ENCODE peak calls at places on chromosomes 1 and 21, in six cellular contexts. One of them, this sample, is unnamed. For H3K4me1, the result is how much of the 10 kb centered on the place peaks cover.

GRCh38 chr1:7705908-7706216 is 65.2 kb upstream of the VAMP3 start:
- DNase-seq in ovary: no peak
- DNase-seq in A549: no peak
- DNase-seq in uterus: no peak
- DNase-seq in testis: no peak
- DNase-seq in HepG2: no peak
- DNase-seq in this sample: no peak

GRCh38 chr21:34878501-34878900 is 170.6 kb downstream of the RUNX1 start:
- DNase-seq in ovary: no peak
- DNase-seq in A549: no peak
- DNase-seq in uterus: no peak
- DNase-seq in testis: no peak
- DNase-seq in HepG2: peak
- DNase-seq in this sample: no peak

GRCh38 chr1:200028586-200029034 is 1.1 kb downstream of the NR5A2 start:
- DNase-seq in ovary: no peak
- DNase-seq in A549: no peak
- DNase-seq in uterus: no peak
- DNase-seq in testis: no peak
- DNase-seq in HepG2: no peak
- DNase-seq in this sample: no peak

GRCh38 chr1:100441651-100442050 is 89.3 kb downstream of the CDC14A start:
- DNase-seq in ovary: no peak
- DNase-seq in A549: no peak
- DNase-seq in uterus: no peak
- DNase-seq in testis: no peak
- DNase-seq in HepG2: no peak
- DNase-seq in this sample: no peak

GRCh38 chr1:106494646-106495045 is 561.8 kb upstream of the PRMT6 start:
- DNase-seq in ovary: no peak
- DNase-seq in A549: no peak
- DNase-seq in uterus: no peak
- DNase-seq in testis: no peak
- DNase-seq in HepG2: no peak
- DNase-seq in this sample: no peak

GRCh38 chr21:21858502-21859334 is 860.5 kb downstream of the NCAM2 start:
- DNase-seq in ovary: no peak
- DNase-seq in A549: no peak
- DNase-seq in uterus: no peak
- DNase-seq in testis: no peak
- DNase-seq in HepG2: no peak
- DNase-seq in this sample: no peak

GRCh38 chr1:153057375-153057774 is at the start of gene SPRR2A:
- DNase-seq in ovary: no peak
- DNase-seq in A549: no peak
- DNase-seq in uterus: no peak
- DNase-seq in testis: no peak
- DNase-seq in HepG2: no peak
- DNase-seq in this sample: no peak

GRCh38 chr21:38219049-38219628 is 37.7 kb upstream of the KCNJ15 start:
- DNase-seq in ovary: peak
- DNase-seq in A549: peak
- DNase-seq in uterus: peak
- DNase-seq in testis: peak
- DNase-seq in HepG2: peak
- DNase-seq in this sample: peak

GRCh38 chr1:37997256-37998088 is 7.7 kb upstream of the SF3A3 start:
- DNase-seq in ovary: peak
- DNase-seq in A549: no peak
- DNase-seq in uterus: no peak
- DNase-seq in testis: no peak
- DNase-seq in HepG2: no peak
- DNase-seq in this sample: no peak

GRCh38 chr1:13945856-13946255 is 245.9 kb downstream of the PRDM2 start:
- DNase-seq in ovary: no peak
- DNase-seq in A549: no peak
- DNase-seq in uterus: no peak
- DNase-seq in testis: no peak
- DNase-seq in HepG2: no peak
- DNase-seq in this sample: peak

GRCh38 chr1:9373614-9374013 is 80.9 kb downstream of the SPSB1 start:
- DNase-seq in ovary: no peak
- DNase-seq in A549: no peak
- DNase-seq in uterus: no peak
- DNase-seq in testis: no peak
- DNase-seq in HepG2: no peak
- DNase-seq in this sample: no peak

GRCh38 chr1:91526496-91526895 is 25.8 kb downstream of the CDC7 start:
- DNase-seq in ovary: no peak
- DNase-seq in A549: no peak
- DNase-seq in uterus: no peak
- DNase-seq in testis: no peak
- DNase-seq in HepG2: no peak
- DNase-seq in this sample: no peak

GRCh38 chr1:167676916-167677848 is 44.6 kb upstream of the MPZL1 start:
- DNase-seq in ovary: no peak
- DNase-seq in A549: no peak
- DNase-seq in uterus: no peak
- DNase-seq in testis: no peak
- DNase-seq in HepG2: no peak
- DNase-seq in this sample: no peak

GRCh38 chr1:91548382-91549040 is 47.9 kb downstream of the CDC7 start:
- DNase-seq in ovary: no peak
- DNase-seq in A549: no peak
- DNase-seq in uterus: no peak
- DNase-seq in testis: no peak
- DNase-seq in HepG2: no peak
- DNase-seq in this sample: no peak

GRCh38 chr21:40052276-40052675 is 185.0 kb downstream of the PCP4 start:
- DNase-seq in ovary: no peak
- DNase-seq in A549: no peak
- DNase-seq in uterus: no peak
- DNase-seq in testis: no peak
- DNase-seq in HepG2: no peak
- DNase-seq in this sample: no peak

GRCh38 chr1:92210701-92211100 is 7.0 kb upstream of the C1orf146 start:
- DNase-seq in ovary: no peak
- DNase-seq in A549: no peak
- DNase-seq in uterus: no peak
- DNase-seq in testis: no peak
- DNase-seq in HepG2: no peak
- DNase-seq in this sample: no peak

GRCh38 chr1:41639332-41639936 is 155.0 kb upstream of the EDN2 start:
- DNase-seq in ovary: no peak
- DNase-seq in A549: no peak
- DNase-seq in uterus: no peak
- DNase-seq in testis: no peak
- DNase-seq in HepG2: no peak
- DNase-seq in this sample: peak

GRCh38 chr1:37948841-37949240 is 2.0 kb upstream of the INPP5B start:
- DNase-seq in ovary: no peak
- DNase-seq in A549: no peak
- DNase-seq in uterus: no peak
- DNase-seq in testis: no peak
- DNase-seq in HepG2: no peak
- DNase-seq in this sample: no peak

GRCh38 chr1:151619489-151620093 is 7.7 kb downstream of the SNX27 start:
- DNase-seq in ovary: no peak
- DNase-seq in A549: no peak
- DNase-seq in uterus: no peak
- DNase-seq in testis: no peak
- DNase-seq in HepG2: peak
- DNase-seq in this sample: no peak

GRCh38 chr1:212234431-212235298 is 50.5 kb upstream of the PPP2R5A start:
- DNase-seq in ovary: no peak
- DNase-seq in A549: peak
- DNase-seq in uterus: peak
- DNase-seq in testis: no peak
- DNase-seq in HepG2: peak
- DNase-seq in this sample: peak

GRCh38 chr1:94792473-94792875 is 27.7 kb upstream of the SLC44A3 start:
- DNase-seq in ovary: no peak
- DNase-seq in A549: no peak
- DNase-seq in uterus: no peak
- DNase-seq in testis: peak
- DNase-seq in HepG2: no peak
- DNase-seq in this sample: no peak

GRCh38 chr1:168084396-168085231 is 52.1 kb downstream of the GPR161 start:
- DNase-seq in ovary: peak
- DNase-seq in A549: peak
- DNase-seq in uterus: peak
- DNase-seq in testis: peak
- DNase-seq in HepG2: peak
- DNase-seq in this sample: peak

GRCh38 chr1:234729566-234729965 is 119.6 kb upstream of the IRF2BP2 start:
- DNase-seq in ovary: no peak
- DNase-seq in A549: no peak
- DNase-seq in uterus: no peak
- DNase-seq in testis: no peak
- DNase-seq in HepG2: no peak
- DNase-seq in this sample: no peak
- H3K4me1 ChIP-seq in ovary: under half
- H3K4me1 ChIP-seq in A549: under half
- H3K4me1 ChIP-seq in uterus: under half
- H3K4me1 ChIP-seq in testis: under half
- H3K4me1 ChIP-seq in HepG2: half or more
- H3K4me1 ChIP-seq in this sample: under half

DNA sequence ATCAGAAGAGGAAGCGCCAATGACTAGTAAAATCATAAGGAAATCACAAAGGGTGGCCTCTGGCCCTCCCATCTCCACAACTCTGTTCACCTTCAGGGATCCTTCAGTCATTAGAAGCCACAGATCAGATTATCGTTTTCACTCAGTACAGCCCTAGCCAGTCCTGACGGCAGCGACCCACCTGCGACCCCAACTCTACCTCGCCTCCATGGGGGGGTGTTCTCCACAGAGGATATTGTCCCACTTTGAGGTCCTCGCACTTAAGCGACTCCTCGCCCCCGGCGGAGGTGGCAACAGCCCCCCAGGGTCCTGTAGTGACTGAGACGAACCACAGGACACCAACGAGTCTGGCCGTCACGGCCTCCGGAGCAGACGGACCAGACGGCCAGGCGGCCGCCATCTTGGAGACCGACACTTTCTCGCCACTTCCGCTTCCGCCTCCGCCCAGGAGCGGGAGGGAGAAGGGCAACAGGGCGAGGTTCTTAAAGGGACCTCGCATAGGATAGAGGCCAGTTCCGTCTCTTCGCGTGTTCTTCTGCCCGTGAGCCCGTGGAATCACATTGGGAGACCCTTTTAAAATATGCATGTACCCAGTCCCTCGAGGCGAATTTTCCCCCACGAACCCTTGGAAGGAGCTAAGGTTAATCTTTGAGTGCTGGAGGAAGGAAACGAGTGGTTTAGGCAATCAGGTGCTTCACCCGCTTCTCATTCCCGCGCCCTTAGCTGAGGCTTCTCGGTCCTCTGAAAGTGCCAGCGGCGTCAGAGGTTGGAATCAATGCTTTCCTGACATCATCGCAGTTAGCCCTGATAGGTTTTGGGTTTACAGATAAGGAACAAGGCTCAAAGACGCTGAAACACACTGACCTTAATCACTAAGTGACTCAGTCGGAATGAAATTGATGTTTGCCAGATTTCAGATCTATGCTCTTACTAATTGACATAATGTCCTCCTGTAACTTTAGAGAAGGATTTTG is at the start of gene TM2D1:
- DNase-seq in ovary: peak
- DNase-seq in A549: peak
- DNase-seq in uterus: peak
- DNase-seq in testis: peak
- DNase-seq in HepG2: peak
- DNase-seq in this sample: peak
- TF ChIP-seq POLR2A in ovary: peak
- TF ChIP-seq POLR2A in A549: peak
- TF ChIP-seq POLR2A in uterus: peak
- TF ChIP-seq POLR2A in testis: no peak
- TF ChIP-seq POLR2A in HepG2: peak
- TF ChIP-seq POLR2A in this sample: peak

GRCh38 chr1:202243006-202243405 is 49.4 kb downstream of the LGR6 start:
- DNase-seq in ovary: no peak
- DNase-seq in A549: no peak
- DNase-seq in uterus: no peak
- DNase-seq in testis: no peak
- DNase-seq in HepG2: no peak
- DNase-seq in this sample: no peak

GRCh38 chr1:202242080-202242419 is 48.5 kb downstream of the LGR6 start:
- DNase-seq in ovary: no peak
- DNase-seq in A549: no peak
- DNase-seq in uterus: no peak
- DNase-seq in testis: no peak
- DNase-seq in HepG2: no peak
- DNase-seq in this sample: no peak

GRCh38 chr1:202238914-202239313 is 45.3 kb downstream of the LGR6 start:
- DNase-seq in ovary: no peak
- DNase-seq in A549: no peak
- DNase-seq in uterus: no peak
- DNase-seq in testis: peak
- DNase-seq in HepG2: no peak
- DNase-seq in this sample: no peak

GRCh38 chr1:202241376-202242079 is 47.9 kb downstream of the LGR6 start:
- DNase-seq in ovary: no peak
- DNase-seq in A549: no peak
- DNase-seq in uterus: no peak
- DNase-seq in testis: no peak
- DNase-seq in HepG2: no peak
- DNase-seq in this sample: no peak

GRCh38 chr1:202240956-202241355 is 47.4 kb downstream of the LGR6 start:
- DNase-seq in ovary: no peak
- DNase-seq in A549: no peak
- DNase-seq in uterus: no peak
- DNase-seq in testis: no peak
- DNase-seq in HepG2: no peak
- DNase-seq in this sample: no peak
- H3K4me1 ChIP-seq in ovary: under half
- H3K4me1 ChIP-seq in A549: under half
- H3K4me1 ChIP-seq in uterus: under half
- H3K4me1 ChIP-seq in testis: under half
- H3K4me1 ChIP-seq in HepG2: under half
- H3K4me1 ChIP-seq in this sample: under half

DNA sequence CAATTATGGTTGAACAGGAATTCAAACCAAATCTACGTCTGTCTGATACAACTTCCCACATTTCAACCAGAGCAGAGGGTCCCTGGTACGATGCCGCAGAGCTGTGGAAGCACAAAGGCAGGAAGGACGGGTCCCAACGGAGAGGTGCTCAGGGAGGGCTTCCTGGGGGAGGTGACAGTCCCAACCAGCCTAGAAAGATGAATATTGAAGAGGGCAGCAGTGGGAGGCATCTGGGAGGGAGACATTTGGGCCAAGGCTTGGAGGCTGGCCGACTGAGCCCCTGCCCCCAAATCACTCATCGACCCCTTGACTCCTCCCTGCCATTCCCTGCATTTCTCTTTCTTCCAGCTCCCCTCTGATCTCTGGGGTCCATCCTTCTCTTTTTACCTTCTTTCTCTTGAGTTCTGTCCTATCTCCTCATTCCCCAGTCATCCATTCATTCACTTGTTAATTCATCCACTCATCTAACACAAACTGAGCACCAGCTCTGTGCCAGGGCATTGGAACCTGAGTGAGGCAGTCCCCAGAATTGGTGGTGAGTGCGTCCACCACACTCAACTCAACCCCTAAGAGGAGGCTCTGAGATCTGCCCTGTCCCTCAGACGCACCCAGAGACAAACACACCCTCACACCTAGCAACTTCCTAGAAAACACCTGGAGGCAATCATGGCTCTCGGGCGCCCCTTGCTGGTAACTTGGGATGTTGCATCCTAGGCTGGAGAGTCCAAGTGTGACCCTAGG is 13.2 kb upstream of the CELA3B start:
- DNase-seq in ovary: peak
- DNase-seq in A549: peak
- DNase-seq in uterus: peak
- DNase-seq in testis: peak
- DNase-seq in HepG2: peak
- DNase-seq in this sample: peak
- TF ChIP-seq POLR2A in ovary: no peak
- TF ChIP-seq POLR2A in A549: no peak
- TF ChIP-seq POLR2A in uterus: no peak
- TF ChIP-seq POLR2A in testis: no peak
- TF ChIP-seq POLR2A in HepG2: no peak
- TF ChIP-seq POLR2A in this sample: no peak

This sample was measured in gastrocnemius medialis.